ENCODE peak calls at places on chromosome 2, in nine cellular contexts. J is spleen, M is gastrocnemius medialis, F is foreskin fibroblast, D is epithelial cell of proximal tubule, H is lower lobe of right lung, A is heart right ventricle, R is Panc1, N is AG09309. X is an unnamed sample.

GRCh38 chr2:73053316-73054114 is 18.0 kb downstream of the SFXN5 start:
- DNase-seq in J (no peak), M (no peak), F (peak), D (no peak), H (no peak), A (no peak), R (no peak), N (peak), X (no peak)

GRCh38 chr2:195649629-195650190 is 7.3 kb upstream of the SLC39A10 start:
- DNase-seq in J (no peak), M (no peak), F (no peak), D (no peak), H (no peak), A (no peak), R (no peak), N (no peak), X (no peak)

GRCh38 chr2:138600732-138601437 is 99.3 kb downstream of the SPOPL start:
- DNase-seq in J (no peak), M (no peak), F (no peak), D (peak), H (no peak), A (no peak), R (no peak), N (no peak), X (no peak)

GRCh38 chr2:111200333-111200879 is 79.7 kb downstream of the BCL2L11 start:
- DNase-seq in J (no peak), M (no peak), F (no peak), D (no peak), H (no peak), A (no peak), R (no peak), N (no peak), X (no peak)

GRCh38 chr2:59217360-59217759 is 976.2 kb upstream of the FANCL start:
- DNase-seq in J (no peak), M (no peak), F (no peak), D (no peak), H (no peak), A (no peak), R (no peak), N (no peak), X (no peak)

GRCh38 chr2:60312618-60313017 is 240.8 kb downstream of the BCL11A start:
- DNase-seq in J (no peak), M (no peak), F (no peak), D (no peak), H (no peak), A (no peak), R (no peak), N (no peak), X (no peak)

GRCh38 chr2:213490087-213490486 is 205.8 kb downstream of the SPAG16 start:
- DNase-seq in J (no peak), M (no peak), F (no peak), D (no peak), H (no peak), A (no peak), R (no peak), N (no peak), X (no peak)

GRCh38 chr2:120520929-120521912 is 175.3 kb downstream of the INHBB start:
- DNase-seq in J (peak), M (no peak), F (peak), D (no peak), H (no peak), A (no peak), R (peak), N (no peak), X (no peak)

GRCh38 chr2:183665403-183665802 is 541.2 kb downstream of the NUP35 start:
- DNase-seq in J (no peak), M (peak), F (no peak), D (no peak), H (no peak), A (no peak), R (no peak), N (no peak), X (no peak)

DNA sequence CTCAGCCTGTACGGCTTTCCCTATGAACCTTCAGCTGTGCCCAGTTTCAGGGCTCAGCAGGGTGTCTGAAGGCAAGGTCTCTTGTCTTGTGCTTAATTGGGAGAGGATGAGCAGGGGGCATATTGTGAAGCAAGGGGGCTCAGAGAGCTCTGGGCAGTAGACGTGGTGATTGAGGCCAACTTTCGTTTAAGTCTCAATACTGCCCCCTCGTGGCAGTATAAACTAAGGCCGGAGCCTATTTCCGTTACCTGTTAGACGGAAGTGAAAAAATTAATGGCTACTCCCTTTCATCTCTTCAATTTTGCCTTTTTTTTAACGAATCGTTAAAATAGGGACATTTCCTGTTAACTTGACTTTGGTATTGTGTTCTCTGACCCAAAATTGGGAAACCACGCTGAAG is 193.4 kb downstream of the TDRD15 start:
- DNase-seq in J (no peak), M (no peak), F (no peak), D (no peak), H (peak), A (peak), R (no peak), N (no peak), X (no peak)
- TF ChIP-seq CTCF in J (peak), M (peak), F (no peak), D (peak), H (peak), A (peak), R (peak), N (peak), X (peak)

DNA sequence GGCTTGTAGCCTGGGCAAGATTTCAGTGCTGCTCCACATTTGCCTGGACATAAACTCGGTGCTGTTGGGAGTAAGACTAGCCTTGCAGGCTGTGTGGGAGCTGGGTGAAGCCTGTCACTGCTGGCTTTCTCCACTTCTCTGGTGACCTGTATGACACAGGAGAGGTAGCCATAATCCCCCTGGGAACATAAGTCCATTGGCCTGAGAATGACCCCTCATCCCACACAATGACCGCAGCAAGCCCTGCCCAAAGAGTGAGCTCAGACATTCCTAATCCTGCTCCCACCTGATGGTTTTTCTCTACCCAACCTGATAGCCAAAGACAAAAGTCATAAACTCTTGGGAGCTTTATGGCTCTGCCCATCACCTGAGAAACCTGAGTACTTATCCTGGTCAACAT is 834.5 kb upstream of the DDX18 start:
- DNase-seq in J (no peak), M (no peak), F (no peak), D (no peak), H (no peak), A (no peak), R (no peak), N (no peak), X (no peak)
- H3K4me3 ChIP-seq in J (no peak), M (no peak), F (no peak), D (no peak), H (no peak), A (no peak), R (no peak), N (no peak), X (no peak)

GRCh38 chr2:240725266-240726060 is 33.8 kb downstream of the AQP12A start:
- DNase-seq in J (no peak), M (no peak), F (no peak), D (no peak), H (no peak), A (no peak), R (no peak), N (no peak), X (no peak)
- TF ChIP-seq CTCF in J (no peak), M (no peak), F (no peak), D (no peak), H (no peak), A (no peak), R (no peak), N (no peak), X (no peak)

DNA sequence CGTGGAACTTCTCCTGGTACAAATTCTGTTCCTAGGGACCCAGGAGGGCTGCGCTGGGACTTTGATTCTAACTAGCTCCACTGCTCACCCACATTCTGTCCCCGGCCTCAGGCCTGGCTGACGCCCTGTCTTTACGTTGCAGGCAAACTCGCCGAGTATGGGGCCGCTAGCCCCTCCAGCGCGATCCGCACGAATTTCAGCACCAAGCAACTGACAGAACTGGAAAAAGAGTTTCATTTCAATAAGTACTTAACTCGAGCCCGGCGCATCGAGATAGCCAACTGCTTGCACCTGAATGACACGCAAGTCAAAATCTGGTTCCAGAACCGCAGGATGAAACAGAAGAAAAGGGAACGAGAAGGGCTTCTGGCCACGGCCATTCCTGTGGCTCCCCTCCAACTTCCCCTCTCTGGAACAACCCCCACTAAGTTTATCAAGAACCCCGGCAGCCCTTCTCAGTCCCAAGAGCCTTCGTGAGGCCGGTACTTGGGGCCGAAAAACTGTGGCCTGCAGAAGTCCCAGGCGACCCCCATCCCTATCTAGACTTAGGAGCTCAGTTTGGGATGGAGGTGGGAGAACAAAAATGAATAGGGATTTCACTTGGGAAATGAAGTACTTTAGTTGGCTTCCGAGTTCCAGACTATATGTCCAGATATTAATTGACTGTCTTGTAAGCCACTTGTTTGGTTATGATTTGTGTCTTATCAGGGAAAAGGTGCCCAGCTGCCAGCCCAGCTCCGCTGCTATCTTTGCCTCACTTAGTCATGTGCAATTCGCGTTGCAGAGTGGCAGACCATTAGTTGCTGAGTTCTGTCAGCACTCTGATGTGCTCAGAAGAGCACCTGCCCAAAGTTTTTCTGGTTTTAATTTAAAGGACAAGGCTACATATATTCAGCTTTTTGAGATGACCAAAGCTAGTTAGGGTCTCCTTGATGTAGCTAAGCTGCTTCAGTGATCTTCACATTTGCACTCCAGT is 1.5 kb downstream of the HOXD1 start:
- DNase-seq in J (no peak), M (no peak), F (no peak), D (no peak), H (no peak), A (no peak), R (no peak), N (no peak), X (no peak)
- H3K4me3 ChIP-seq in J (no peak), M (peak), F (peak), D (peak), H (peak), A (peak), R (no peak), N (peak), X (no peak)

GRCh38 chr2:52613064-52613463 is 1154.5 kb upstream of the CHAC2 start:
- DNase-seq in J (no peak), M (no peak), F (no peak), D (no peak), H (no peak), A (no peak), R (no peak), N (no peak), X (no peak)
- TF ChIP-seq CTCF in J (no peak), M (no peak), F (no peak), D (no peak), H (no peak), A (peak), R (no peak), N (no peak), X (no peak)

GRCh38 chr2:44935854-44936185 is 5.7 kb upstream of the SIX3 start:
- DNase-seq in J (no peak), M (no peak), F (no peak), D (no peak), H (no peak), A (no peak), R (no peak), N (no peak), X (no peak)
- H3K4me3 ChIP-seq in J (no peak), M (peak), F (no peak), D (no peak), H (no peak), A (no peak), R (no peak), N (no peak), X (no peak)